ENCODE peak calls at places on chromosomes 12 and 14, in eight cellular contexts. G is GM06990, D is Caco-2, M is choroid plexus epithelial cell, Z is WTC11, Q is kidney, J is coronary artery, H is mucosa of descending colon. Y is an unnamed sample.

GRCh38 chr12:67994046-67994445 is 4.8 kb downstream of the IFNG-AS1 start:
- DNase-seq in Q (no peak), D (no peak), Z (no peak), J (no peak), M (no peak), H (no peak), G (no peak), Y (no peak)

GRCh38 chr14:88142990-88143389 is 138.1 kb downstream of the GPR65 start:
- DNase-seq in D (no peak), J (no peak), H (no peak), M (no peak), Q (no peak), G (no peak), Z (no peak), Y (no peak)

GRCh38 chr12:109822416-109822815 is 10.8 kb downstream of the TRPV4 start:
- DNase-seq in H (no peak), J (no peak), M (no peak), G (no peak), Z (no peak), Q (no peak), D (no peak), Y (no peak)

GRCh38 chr12:19201653-19202052 is 72.1 kb downstream of the PLEKHA5 start:
- DNase-seq in D (no peak), M (peak; percentile 52), Q (no peak), G (no peak), H (no peak), Z (no peak), J (no peak), Y (no peak)

GRCh38 chr12:68081561-68081960 is 78.0 kb downstream of the IFNG start:
- DNase-seq in Z (no peak), Q (no peak), J (no peak), H (no peak), M (no peak), G (no peak), D (no peak), Y (no peak)

GRCh38 chr12:3225154-3225795 is 148.1 kb downstream of the TSPAN9 start:
- DNase-seq in H (no peak), M (peak; percentile 80), J (no peak), G (no peak), D (no peak), Z (no peak), Q (no peak), Y (no peak)

GRCh38 chr14:59919582-59920377 is at the start of gene LRRC9:
- DNase-seq in G (no peak), H (peak; percentile 12), Q (peak; percentile 74), J (no peak), Z (peak; percentile 96), D (peak; percentile 98), M (peak; percentile 55), Y (no peak)

GRCh38 chr14:65142429-65142828 is 40.1 kb upstream of the MAX start:
- DNase-seq in H (no peak), J (no peak), G (no peak), Z (no peak), D (no peak), M (no peak), Q (no peak), Y (no peak)

GRCh38 chr12:122825773-122826724 is 9.2 kb upstream of the HIP1R start:
- DNase-seq in D (peak; percentile 54), M (no peak), G (no peak), J (no peak), Z (no peak), H (peak; percentile 49), Q (no peak), Y (no peak)

GRCh38 chr12:54050479-54050805 is 3.2 kb upstream of the HOXC4 start:
- DNase-seq in G (no peak), D (no peak), Q (no peak), H (no peak), J (no peak), M (no peak), Z (no peak), Y (no peak)

GRCh38 chr14:61559641-61560201 is 135.6 kb upstream of the HIF1A start:
- DNase-seq in J (no peak), Q (no peak), D (peak; percentile 91), G (no peak), Z (no peak), H (no peak), M (no peak), Y (no peak)

GRCh38 chr12:29739279-29739991 is 44.3 kb downstream of the TMTC1 start:
- DNase-seq in H (no peak), G (no peak), Q (no peak), M (peak; percentile 76), Z (no peak), D (no peak), J (no peak), Y (no peak)

GRCh38 chr14:61154606-61155005 is 126.5 kb downstream of the TMEM30B start:
- DNase-seq in D (no peak), Z (no peak), G (no peak), M (peak; percentile 53), Q (no peak), H (no peak), J (no peak), Y (no peak)

GRCh38 chr12:47095446-47096236 is 15.9 kb upstream of the AMIGO2 start:
- DNase-seq in Z (no peak), G (no peak), M (peak; percentile 76), H (no peak), J (no peak), Q (no peak), D (no peak), Y (no peak)

GRCh38 chr12:77392467-77392866 is 327.1 kb upstream of the E2F7 start:
- DNase-seq in H (no peak), M (no peak), Q (no peak), Z (no peak), J (no peak), G (no peak), D (no peak), Y (no peak)

GRCh38 chr12:40063424-40063823 is 42.5 kb downstream of the SLC2A13 start:
- DNase-seq in Z (no peak), D (no peak), Q (no peak), H (no peak), M (no peak), G (no peak), J (no peak), Y (no peak)

GRCh38 chr12:71456316-71456715 is 16.7 kb downstream of the LGR5 start:
- DNase-seq in G (no peak), M (no peak), Z (no peak), H (no peak), Q (no peak), D (no peak), J (no peak), Y (no peak)

GRCh38 chr12:98606367-98606985 is 13.0 kb downstream of the SLC25A3 start:
- DNase-seq in G (no peak), J (no peak), Q (no peak), H (no peak), D (no peak), Z (no peak), M (peak; percentile 27), Y (no peak)
- TF ChIP-seq CTCF in G (no peak), J (no peak), Q (no peak), H (no peak), D (no peak), Z (no peak), M (no peak), Y (no peak)

DNA sequence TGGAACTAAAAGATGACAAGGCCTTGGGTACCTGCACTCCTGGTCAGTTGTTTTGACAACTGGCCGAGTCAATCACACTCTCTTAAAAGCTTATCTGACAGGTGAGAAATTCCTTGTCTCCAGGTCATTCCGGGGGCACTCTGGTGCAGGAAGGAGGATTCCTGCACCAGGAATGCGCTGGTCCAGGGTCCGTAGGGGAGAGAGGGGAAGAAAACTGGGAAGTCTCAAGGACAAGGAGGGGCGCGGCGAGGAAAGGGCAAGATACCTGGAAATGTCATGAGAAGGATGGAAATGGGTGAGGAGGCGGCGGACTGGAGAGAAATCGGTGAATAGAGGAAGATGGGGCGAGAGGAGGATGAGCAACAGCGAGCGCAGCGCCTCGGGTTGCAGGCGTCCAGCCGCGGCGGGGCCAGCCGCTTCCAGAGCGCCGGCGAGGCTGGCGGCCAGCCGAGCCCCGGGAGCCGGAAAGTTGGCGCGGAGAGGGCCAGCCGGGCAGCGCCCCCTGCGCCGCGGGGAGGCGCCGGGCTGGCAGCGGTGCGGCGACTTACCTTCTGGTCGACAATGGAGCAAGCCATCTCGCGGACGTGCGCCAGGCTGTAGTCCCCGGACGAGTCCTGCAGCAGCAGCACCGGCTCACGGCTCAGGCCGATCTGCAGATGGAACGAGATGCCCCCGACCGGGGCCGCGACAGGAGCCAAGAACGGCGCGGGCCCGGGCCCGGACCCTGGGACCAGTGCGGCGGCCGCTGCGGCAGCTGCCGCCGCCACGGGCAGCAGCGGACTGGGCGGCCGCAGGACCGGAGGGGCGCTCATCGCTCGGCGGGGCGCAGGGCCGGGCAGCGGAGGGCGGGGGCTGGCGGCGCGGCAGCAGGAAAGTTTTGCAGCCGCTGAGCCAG is 699 bp downstream of the PRKD1 start:
- DNase-seq in M (peak; percentile 42), H (peak; percentile 38), Q (peak; percentile 88), D (peak; percentile 40), G (peak; percentile 10), J (peak; percentile 76), Z (peak; percentile 47), Y (peak; percentile 37)
- TF ChIP-seq CTCF in M (no peak), H (no peak), Q (peak; percentile 20), D (no peak), G (no peak), J (no peak), Z (no peak), Y (no peak)

GRCh38 chr14:102804858-102805257 is 27.6 kb downstream of the TRAF3 start:
- DNase-seq in M (no peak), H (no peak), J (no peak), D (no peak), Z (no peak), G (no peak), Q (no peak), Y (peak; percentile 2)

GRCh38 chr14:102805454-102805891 is 28.2 kb downstream of the TRAF3 start:
- DNase-seq in G (no peak), Z (no peak), D (no peak), H (no peak), J (no peak), M (peak; percentile 79), Q (no peak), Y (no peak)

GRCh38 chr14:102805941-102806340 is 28.7 kb downstream of the TRAF3 start:
- DNase-seq in H (no peak), J (no peak), G (no peak), M (no peak), Z (no peak), Q (no peak), D (no peak), Y (no peak)

GRCh38 chr14:102803139-102803538 is 25.9 kb downstream of the TRAF3 start:
- DNase-seq in D (no peak), J (no peak), G (no peak), Q (no peak), M (no peak), H (no peak), Z (no peak), Y (no peak)

DNA sequence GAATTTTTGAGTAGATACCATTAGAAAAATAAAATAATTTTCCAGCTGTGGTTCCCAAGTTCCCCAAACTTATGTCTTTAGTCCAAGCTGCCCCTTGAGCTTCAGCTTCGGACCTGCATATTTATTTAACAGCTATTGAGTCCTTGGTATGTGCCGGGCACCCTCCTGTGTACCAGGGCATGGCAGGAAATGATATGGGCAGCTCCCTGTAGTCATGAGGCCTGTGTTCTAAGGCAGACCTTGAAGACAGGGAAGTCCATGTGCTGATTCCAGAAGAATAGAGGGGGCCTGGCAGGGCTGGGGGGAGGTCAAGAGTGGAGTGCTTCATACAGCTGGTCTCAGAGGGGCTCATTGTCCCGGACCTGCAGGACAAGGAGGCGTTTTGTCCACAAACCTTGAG is 29.2 kb downstream of the TRAF3 start:
- DNase-seq in Z (no peak), D (no peak), H (no peak), G (no peak), Q (no peak), J (no peak), M (no peak), Y (no peak)
- TF ChIP-seq CTCF in Z (no peak), D (no peak), H (no peak), G (no peak), Q (no peak), J (no peak), M (no peak), Y (no peak)

GRCh38 chr12:118358008-118358359 is 14.7 kb downstream of the TAOK3 start:
- DNase-seq in Q (no peak), D (no peak), Z (no peak), M (no peak), J (no peak), G (no peak), H (no peak), Y (no peak)
- TF ChIP-seq CTCF in Q (no peak), D (no peak), Z (no peak), M (no peak), J (no peak), G (no peak), H (no peak), Y (no peak)